ENCODE peak calls at places on chromosomes 2 and 18, in eight cellular contexts. U, J, H, S, Z, M, R and O are unnamed samples.

GRCh38 chr2:27735263-27735904 is 36.1 kb upstream of the MRPL33 start:
- DNase-seq in U (peak; percentile 45), J (peak; percentile 32), H (peak; percentile 21), S (no peak), Z (peak; percentile 44), M (peak; percentile 79), R (no peak), O (no peak)

GRCh38 chr2:85862426-85862825 is 26.4 kb downstream of the ST3GAL5 start:
- DNase-seq in U (no peak), J (no peak), H (no peak), S (no peak), Z (no peak), M (no peak), R (peak; percentile 14), O (no peak)

GRCh38 chr2:239793851-239794250 is 231.3 kb downstream of the NDUFA10 start:
- DNase-seq in U (no peak), J (no peak), H (no peak), S (no peak), Z (no peak), M (peak; percentile 8), R (no peak), O (no peak)

GRCh38 chr2:73561422-73561821 is 80.8 kb downstream of the NAT8 start:
- DNase-seq in U (no peak), J (no peak), H (peak; percentile 3), S (no peak), Z (no peak), M (no peak), R (no peak), O (no peak)

GRCh38 chr2:120710256-120710655 is 25.4 kb upstream of the GLI2 start:
- DNase-seq in U (no peak), J (no peak), H (no peak), S (no peak), Z (no peak), M (no peak), R (no peak), O (no peak)

GRCh38 chr2:148255929-148256328 is 235.0 kb downstream of the MBD5 start:
- DNase-seq in U (no peak), J (no peak), H (peak; percentile 7), S (no peak), Z (no peak), M (no peak), R (no peak), O (no peak)

GRCh38 chr18:26579941-26580618 is 31.7 kb upstream of the KCTD1 start:
- DNase-seq in U (no peak), J (no peak), H (no peak), S (no peak), Z (no peak), M (peak; percentile 64), R (no peak), O (no peak)

GRCh38 chr18:53219853-53220252 is 879.9 kb downstream of the DCC start:
- DNase-seq in U (no peak), J (no peak), H (no peak), S (no peak), Z (no peak), M (no peak), R (no peak), O (no peak)

GRCh38 chr2:3805120-3805519 is 101.7 kb downstream of the DCDC2C start:
- DNase-seq in U (peak; percentile 2), J (no peak), H (no peak), S (no peak), Z (no peak), M (no peak), R (no peak), O (no peak)

GRCh38 chr2:98099939-98100743 is 13.2 kb downstream of the VWA3B start:
- DNase-seq in U (no peak), J (no peak), H (no peak), S (no peak), Z (no peak), M (peak; percentile 31), R (no peak), O (no peak)

GRCh38 chr2:219570924-219571310 is 422 bp downstream of the OBSL1 start:
- DNase-seq in U (no peak), J (no peak), H (no peak), S (no peak), Z (no peak), M (no peak), R (no peak), O (no peak)

GRCh38 chr18:55998071-55998522 is 410.1 kb upstream of the TCF4 start:
- DNase-seq in U (peak; percentile 70), J (no peak), H (no peak), S (no peak), Z (no peak), M (no peak), R (no peak), O (no peak)

GRCh38 chr18:67776929-67777328 is 260.4 kb upstream of the DSEL start:
- DNase-seq in U (no peak), J (no peak), H (no peak), S (no peak), Z (no peak), M (no peak), R (no peak), O (no peak)

GRCh38 chr2:127672341-127673303 is 2.7 kb downstream of the LIMS2 start:
- DNase-seq in U (no peak), J (no peak), H (no peak), S (no peak), Z (no peak), M (peak; percentile 23), R (no peak), O (no peak)

GRCh38 chr2:85605406-85606115 is 3.1 kb upstream of the TMEM150A start:
- DNase-seq in U (no peak), J (no peak), H (no peak), S (no peak), Z (no peak), M (no peak), R (no peak), O (no peak)

GRCh38 chr2:30267161-30267568 is 35.8 kb downstream of the LBH start:
- DNase-seq in U (no peak), J (no peak), H (no peak), S (no peak), Z (peak; percentile 36), M (no peak), R (no peak), O (no peak)

GRCh38 chr2:24304098-24304497 is 56.2 kb downstream of the ITSN2 start:
- DNase-seq in U (peak; percentile 31), J (no peak), H (peak; percentile 6), S (no peak), Z (no peak), M (no peak), R (no peak), O (no peak)

GRCh38 chr2:97702731-97703470 is 10.5 kb upstream of the ZAP70 start:
- DNase-seq in U (no peak), J (no peak), H (no peak), S (no peak), Z (no peak), M (peak; percentile 19), R (no peak), O (no peak)

GRCh38 chr2:109317471-109318090 is 188.6 kb downstream of the SH3RF3 start:
- DNase-seq in U (no peak), J (no peak), H (no peak), S (no peak), Z (no peak), M (no peak), R (no peak), O (no peak)

GRCh38 chr18:32911660-32912284 is 138.9 kb upstream of the KLHL14 start:
- DNase-seq in U (no peak), J (no peak), H (no peak), S (no peak), Z (no peak), M (no peak), R (peak; percentile 70), O (no peak)